ENCODE peak calls at places on chromosome 20, in eight cellular contexts. G is AG09319, I is brain microvascular endothelial cell, B is astrocyte of the cerebellum, Z is upper lobe of left lung, U is tibial artery, L is mucosa of descending colon, C is hepatocyte. S is an unnamed sample.

GRCh38 chr20:3470627-3471396 is at the start of gene ATRN:
- DNase-seq in G (peak), I (peak), B (peak), Z (peak), U (peak), L (peak), C (peak), S (peak)

GRCh38 chr20:2162125-2162822 is 60.6 kb downstream of the STK35 start:
- DNase-seq in G (no peak), I (no peak), B (no peak), Z (no peak), U (peak), L (no peak), C (no peak), S (no peak)

GRCh38 chr20:35181731-35182130 is 9.9 kb downstream of the PROCR start:
- DNase-seq in G (no peak), I (no peak), B (peak), Z (no peak), U (no peak), L (no peak), C (no peak), S (no peak)

GRCh38 chr20:57394087-57395082 is 3.2 kb downstream of the RBM38 start:
- DNase-seq in G (no peak), I (no peak), B (no peak), Z (no peak), U (no peak), L (no peak), C (no peak), S (no peak)

GRCh38 chr20:1899169-1899525 is 3.9 kb downstream of the SIRPA start:
- DNase-seq in G (no peak), I (no peak), B (no peak), Z (no peak), U (no peak), L (no peak), C (no peak), S (no peak)

GRCh38 chr20:58618694-58619540 is 32.2 kb upstream of the STX16 start:
- DNase-seq in G (peak), I (peak), B (peak), Z (no peak), U (no peak), L (no peak), C (no peak), S (no peak)

GRCh38 chr20:42027746-42028268 is 409.6 kb upstream of the CHD6 start:
- DNase-seq in G (no peak), I (no peak), B (no peak), Z (no peak), U (no peak), L (no peak), C (no peak), S (no peak)

GRCh38 chr20:58745391-58745790 is 52.8 kb downstream of the NPEPL1 start:
- DNase-seq in G (no peak), I (no peak), B (no peak), Z (no peak), U (no peak), L (no peak), C (no peak), S (no peak)

GRCh38 chr20:63292904-63293303 is at the start of gene COL20A1:
- DNase-seq in G (no peak), I (no peak), B (no peak), Z (no peak), U (no peak), L (no peak), C (no peak), S (no peak)

GRCh38 chr20:3940905-3941304 is 51.7 kb downstream of the PANK2 start:
- DNase-seq in G (no peak), I (no peak), B (no peak), Z (peak), U (no peak), L (no peak), C (no peak), S (no peak)

GRCh38 chr20:52539891-52540290 is 348.3 kb upstream of the ZFP64 start:
- DNase-seq in G (no peak), I (no peak), B (no peak), Z (no peak), U (no peak), L (peak), C (peak), S (no peak)

GRCh38 chr20:63635431-63636141 is 8.7 kb upstream of the GMEB2 start:
- DNase-seq in G (no peak), I (no peak), B (no peak), Z (peak), U (no peak), L (peak), C (no peak), S (no peak)

GRCh38 chr20:1897965-1898464 is 2.8 kb downstream of the SIRPA start:
- DNase-seq in G (no peak), I (no peak), B (no peak), Z (peak), U (no peak), L (peak), C (no peak), S (peak)

GRCh38 chr20:2331092-2331491 is 35.3 kb downstream of the TGM3 start:
- DNase-seq in G (no peak), I (no peak), B (no peak), Z (no peak), U (peak), L (no peak), C (no peak), S (no peak)

GRCh38 chr20:49983848-49984408 is 1.1 kb downstream of the SNAI1 start:
- DNase-seq in G (no peak), I (no peak), B (no peak), Z (no peak), U (peak), L (no peak), C (no peak), S (no peak)

GRCh38 chr20:48128436-48128835 is 343.2 kb upstream of the SULF2 start:
- DNase-seq in G (no peak), I (no peak), B (no peak), Z (no peak), U (no peak), L (no peak), C (no peak), S (no peak)

GRCh38 chr20:54212226-54212625 is 4.3 kb downstream of the PFDN4 start:
- DNase-seq in G (no peak), I (peak), B (peak), Z (no peak), U (no peak), L (no peak), C (no peak), S (no peak)

GRCh38 chr20:22343612-22344011 is 240.8 kb downstream of the FOXA2 start:
- DNase-seq in G (no peak), I (no peak), B (no peak), Z (no peak), U (no peak), L (no peak), C (no peak), S (no peak)

GRCh38 chr20:32359633-32360332 is 1.7 kb downstream of the ASXL1 start:
- DNase-seq in G (no peak), I (peak), B (no peak), Z (no peak), U (no peak), L (no peak), C (no peak), S (no peak)

GRCh38 chr20:32357869-32358631 is at the start of gene ASXL1:
- DNase-seq in G (peak), I (peak), B (peak), Z (peak), U (peak), L (peak), C (peak), S (peak)

GRCh38 chr20:32356935-32357868 is 929 bp upstream of the ASXL1 start:
- DNase-seq in G (no peak), I (peak), B (no peak), Z (peak), U (peak), L (peak), C (peak), S (no peak)

GRCh38 chr20:32358883-32359632 is 927 bp downstream of the ASXL1 start:
- DNase-seq in G (no peak), I (peak), B (no peak), Z (peak), U (peak), L (peak), C (peak), S (peak)

DNA sequence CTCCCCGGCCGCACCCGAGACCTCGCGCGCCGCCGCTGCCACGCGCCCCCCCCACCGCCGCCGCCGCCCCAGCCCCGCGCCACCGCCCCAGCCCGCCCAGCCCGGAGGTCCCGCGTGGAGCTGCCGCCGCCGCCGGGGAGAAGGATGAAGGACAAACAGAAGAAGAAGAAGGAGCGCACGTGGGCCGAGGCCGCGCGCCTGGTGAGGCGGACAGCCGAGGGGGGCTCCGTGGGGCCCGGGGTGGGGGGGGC is 426 bp downstream of the ASXL1 start:
- DNase-seq in G (no peak), I (no peak), B (no peak), Z (no peak), U (no peak), L (no peak), C (no peak), S (no peak)
- TF ChIP-seq CTCF in G (no peak), I (no peak), B (no peak), Z (no peak), U (no peak), L (no peak), C (no peak), S (no peak)

DNA sequence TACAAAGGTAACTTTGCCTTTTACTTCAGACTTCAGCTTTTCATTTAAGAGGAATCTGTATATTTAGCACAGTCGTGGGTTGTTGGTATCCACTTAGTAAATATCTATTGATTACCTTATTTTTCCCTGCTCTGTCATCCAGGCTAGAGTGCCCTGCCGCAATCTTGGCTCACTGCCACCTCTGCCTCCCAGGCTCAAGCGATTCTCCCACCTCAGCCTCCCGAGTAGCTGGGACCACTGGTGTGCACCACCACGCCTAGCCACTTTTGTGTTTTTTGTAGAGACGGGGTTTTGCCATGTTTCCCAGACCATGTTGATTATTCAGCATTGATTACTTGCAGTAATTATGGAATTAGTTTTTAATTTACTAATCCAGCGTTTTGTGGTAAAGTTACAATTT is 41.3 kb downstream of the MACROD2 start:
- DNase-seq in G (no peak), I (no peak), B (no peak), Z (no peak), U (no peak), L (no peak), C (no peak), S (no peak)
- TF ChIP-seq CTCF in G (no peak), I (no peak), B (no peak), Z (no peak), U (no peak), L (no peak), C (no peak), S (no peak)

DNA sequence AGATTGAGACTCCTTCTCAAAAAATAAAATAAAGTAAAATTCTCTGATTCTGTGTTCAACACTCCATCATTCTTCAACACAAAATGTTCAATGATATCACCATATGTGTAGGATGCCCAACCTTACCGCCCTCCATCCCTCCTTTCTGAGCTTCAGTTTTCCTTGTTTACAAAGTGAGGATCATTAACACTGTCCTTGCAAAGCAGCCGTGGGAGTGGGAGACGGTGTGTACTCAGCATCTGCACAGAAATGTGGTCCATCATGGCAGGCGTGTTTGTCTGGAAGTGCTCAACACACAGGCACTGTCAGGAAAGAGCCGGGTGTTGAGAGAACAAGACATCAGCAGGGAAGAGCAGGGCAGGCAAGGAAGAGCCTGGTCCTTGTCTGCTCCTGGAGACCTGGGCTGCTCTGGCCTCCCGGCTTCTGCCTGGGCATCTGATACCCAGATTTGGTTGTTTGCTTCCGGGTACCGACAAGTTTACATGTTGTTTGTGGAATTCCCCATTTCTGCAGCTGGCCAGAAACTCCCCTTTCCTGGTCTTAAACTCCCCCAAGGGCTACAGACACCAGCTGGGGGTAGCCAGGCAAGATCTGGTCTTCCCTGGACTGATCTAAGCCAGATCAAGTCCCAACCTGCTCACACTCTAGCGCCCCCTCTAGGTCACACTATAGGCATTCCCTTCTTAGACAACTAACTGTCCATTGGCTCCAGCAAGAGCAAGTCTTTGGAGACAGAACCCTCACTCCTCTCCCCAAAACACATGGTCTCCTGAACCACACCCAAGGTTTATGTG is 26.7 kb upstream of the TTPAL start:
- DNase-seq in G (no peak), I (no peak), B (no peak), Z (no peak), U (no peak), L (peak), C (no peak), S (peak)
- TF ChIP-seq CTCF in G (peak), I (peak), B (no peak), Z (no peak), U (no peak), L (no peak), C (peak), S (peak)

GRCh38 chr20:18187020-18187419 is 49.4 kb downstream of the KAT14 start:
- DNase-seq in G (no peak), I (no peak), B (no peak), Z (no peak), U (no peak), L (no peak), C (no peak), S (no peak)

GRCh38 chr20:18195931-18196330 is 58.3 kb downstream of the KAT14 start:
- DNase-seq in G (no peak), I (no peak), B (no peak), Z (no peak), U (no peak), L (no peak), C (no peak), S (no peak)

GRCh38 chr20:18188446-18188845 is 50.8 kb downstream of the KAT14 start:
- DNase-seq in G (no peak), I (no peak), B (no peak), Z (no peak), U (no peak), L (no peak), C (no peak), S (no peak)

GRCh38 chr20:18191336-18191735 is 53.7 kb downstream of the KAT14 start:
- DNase-seq in G (no peak), I (no peak), B (no peak), Z (no peak), U (no peak), L (no peak), C (peak), S (no peak)

DNA sequence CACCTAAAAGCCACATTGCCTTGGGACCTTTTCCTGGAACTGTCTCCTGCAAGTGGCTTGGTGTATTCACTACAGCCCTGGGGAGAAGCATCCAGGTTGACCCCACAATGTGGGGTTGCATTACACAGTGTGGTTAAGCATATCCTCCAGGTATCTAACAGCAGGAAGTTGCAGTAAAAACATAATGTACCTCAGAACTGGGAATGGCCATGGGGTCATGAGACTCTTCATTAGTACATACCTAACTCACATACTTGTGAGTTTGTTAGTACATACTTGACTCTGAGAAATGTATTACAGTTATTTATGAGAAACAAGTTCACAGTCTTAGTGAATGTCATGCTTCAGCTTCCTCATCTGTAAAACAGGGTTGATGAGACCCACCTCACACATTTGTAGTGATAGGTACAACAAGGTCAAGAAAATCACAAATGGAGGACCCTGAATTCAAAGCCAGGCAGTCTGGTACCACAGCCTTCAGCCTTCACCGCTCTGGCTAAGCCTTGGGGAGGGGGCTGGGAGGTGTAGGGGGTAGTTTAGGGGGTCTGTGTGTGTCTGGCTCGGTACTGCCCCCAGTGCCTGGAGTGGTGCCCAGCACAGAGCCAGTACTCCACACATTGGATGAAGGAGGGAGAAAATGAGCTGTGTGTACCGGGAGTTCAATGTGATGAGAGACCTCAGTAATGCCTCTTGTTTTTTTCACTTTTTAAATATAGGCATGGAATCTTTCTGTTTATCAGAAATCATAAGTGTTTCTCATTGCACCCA is 53.0 kb downstream of the KAT14 start:
- DNase-seq in G (no peak), I (no peak), B (no peak), Z (no peak), U (no peak), L (no peak), C (no peak), S (no peak)
- TF ChIP-seq CTCF in G (no peak), I (peak), B (no peak), Z (no peak), U (no peak), L (no peak), C (no peak), S (no peak)

GRCh38 chr20:36574278-36575065 is 1.1 kb downstream of the TGIF2 start:
- DNase-seq in G (no peak), I (peak), B (no peak), Z (peak), U (peak), L (peak), C (peak), S (peak)

GRCh38 chr20:36573103-36573797 is at the start of gene TGIF2:
- DNase-seq in G (no peak), I (peak), B (peak), Z (peak), U (peak), L (peak), C (peak), S (peak)

GRCh38 chr20:36572701-36573102 is 695 bp upstream of the TGIF2 start:
- DNase-seq in G (no peak), I (peak), B (no peak), Z (peak), U (no peak), L (peak), C (peak), S (peak)

GRCh38 chr20:36575066-36575743 is 1.8 kb downstream of the TGIF2 start:
- DNase-seq in G (no peak), I (peak), B (peak), Z (peak), U (peak), L (peak), C (peak), S (peak)

DNA sequence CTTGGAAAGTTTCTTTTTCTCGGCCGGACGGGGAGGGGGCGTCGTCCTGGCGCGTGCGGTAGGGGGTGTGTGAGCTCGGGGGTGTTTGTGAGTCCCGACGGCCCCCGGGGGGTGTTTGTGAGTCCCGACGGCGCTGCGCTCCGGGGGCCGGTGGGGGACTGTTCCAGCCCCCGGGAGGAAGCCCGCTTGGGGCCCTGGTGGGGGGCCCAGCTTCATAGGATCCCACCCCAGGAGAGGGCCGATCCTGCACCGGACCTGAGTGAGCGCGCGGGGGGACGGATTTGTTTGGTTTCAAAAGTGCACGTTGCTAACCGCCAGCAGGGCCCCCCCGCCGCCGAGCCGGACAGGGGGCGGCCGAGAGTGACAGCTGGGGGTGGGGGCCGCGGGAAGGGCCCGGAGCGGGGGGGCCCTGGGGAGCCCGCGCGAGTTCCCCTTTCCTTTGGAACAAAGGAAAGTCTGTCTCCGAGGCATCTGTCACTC is 441 bp downstream of the TGIF2 start:
- DNase-seq in G (no peak), I (no peak), B (no peak), Z (peak), U (no peak), L (peak), C (no peak), S (peak)
- TF ChIP-seq CTCF in G (no peak), I (no peak), B (no peak), Z (no peak), U (no peak), L (no peak), C (no peak), S (no peak)

GRCh38 chr20:51378171-51378928 is 164.2 kb downstream of the NFATC2 start:
- DNase-seq in G (no peak), I (no peak), B (no peak), Z (no peak), U (peak), L (no peak), C (no peak), S (no peak)
- TF ChIP-seq CTCF in G (no peak), I (peak), B (no peak), Z (no peak), U (no peak), L (no peak), C (no peak), S (no peak)

GRCh38 chr20:32301719-32302506 is 24.5 kb downstream of the KIF3B start:
- DNase-seq in G (no peak), I (no peak), B (no peak), Z (no peak), U (no peak), L (no peak), C (no peak), S (no peak)
- TF ChIP-seq CTCF in G (no peak), I (no peak), B (no peak), Z (no peak), U (no peak), L (no peak), C (no peak), S (no peak)

S was measured in GM20000.